ENCODE peak calls at places on chromosomes 1 and 21, in six cellular contexts. V is body of pancreas, H is amniotic epithelial cell, P is dorsolateral prefrontal cortex, F is GM06990, U is T47D. W is an unnamed sample.

GRCh38 chr21:14591882-14592281 is 45.8 kb upstream of the SAMSN1 start:
- DNase-seq in V (peak; percentile 31), H (peak; percentile 8), P (no peak), F (no peak), U (no peak), W (no peak)

GRCh38 chr1:91948501-91949355 is 473 bp upstream of the BRDT start:
- DNase-seq in V (no peak), H (no peak), P (no peak), F (peak; percentile 13), U (no peak), W (no peak)

GRCh38 chr1:14567056-14567455 is 31.4 kb upstream of the KAZN start:
- DNase-seq in V (no peak), H (no peak), P (no peak), F (no peak), U (no peak), W (peak; percentile 9)

GRCh38 chr1:166960871-166961474 is 14.4 kb downstream of the ILDR2 start:
- DNase-seq in V (no peak), H (no peak), P (no peak), F (no peak), U (no peak), W (no peak)

GRCh38 chr21:34796518-34797201 is 127.9 kb downstream of the CLIC6 start:
- DNase-seq in V (no peak), H (peak; percentile 36), P (no peak), F (no peak), U (no peak), W (peak; percentile 39)

GRCh38 chr1:21534674-21535378 is 25.6 kb downstream of the ALPL start:
- DNase-seq in V (peak; percentile 55), H (peak; percentile 66), P (no peak), F (no peak), U (peak; percentile 64), W (peak; percentile 19)

GRCh38 chr1:55965981-55966461 is 613.3 kb downstream of the PLPP3 start:
- DNase-seq in V (no peak), H (peak; percentile 42), P (no peak), F (no peak), U (no peak), W (no peak)

GRCh38 chr1:248802454-248802853 is 23.3 kb downstream of the SH3BP5L start:
- DNase-seq in V (no peak), H (no peak), P (no peak), F (no peak), U (no peak), W (no peak)

GRCh38 chr1:195981448-195982139 is 626.6 kb downstream of the KCNT2 start:
- DNase-seq in V (no peak), H (peak; percentile 51), P (no peak), F (no peak), U (no peak), W (no peak)

GRCh38 chr1:161106434-161106833 is 8.3 kb downstream of the KLHDC9 start:
- DNase-seq in V (no peak), H (peak; percentile 64), P (no peak), F (no peak), U (no peak), W (no peak)

GRCh38 chr1:244276646-244277045 is 175.1 kb downstream of the ADSS2 start:
- DNase-seq in V (no peak), H (no peak), P (no peak), F (no peak), U (no peak), W (no peak)

GRCh38 chr1:24415334-24415909 is at the start of gene NIPAL3:
- DNase-seq in V (peak; percentile 99), H (peak; percentile 99), P (peak; percentile 97), F (peak; percentile 95), U (peak; percentile 65), W (peak; percentile 98)

GRCh38 chr1:209155556-209155955 is 428.0 kb upstream of the CAMK1G start:
- DNase-seq in V (no peak), H (no peak), P (no peak), F (no peak), U (no peak), W (no peak)

GRCh38 chr1:211577826-211578639 is 928 bp downstream of the SLC30A1 start:
- DNase-seq in V (peak; percentile 85), H (peak; percentile 43), P (peak; percentile 79), F (peak; percentile 88), U (peak; percentile 87), W (peak; percentile 82)

GRCh38 chr1:6082430-6082971 is 36.8 kb downstream of the KCNAB2 start:
- DNase-seq in V (no peak), H (no peak), P (no peak), F (no peak), U (peak; percentile 36), W (no peak)